ENCODE peak calls at places on chromosomes 13 and 19, in seven cellular contexts. A is epithelial cell of proximal tubule; C is neural crest cell; L is stomach; O is IMR-90; W is lower leg skin; N is CD4-positive, alpha-beta T cell. Z is an unnamed sample.

GRCh38 chr19:15332311-15332996 is at the start of gene BRD4:
- DNase-seq in A (no peak), O (peak; percentile 42), W (peak; percentile 93), N (peak; percentile 73), C (peak; percentile 75), L (peak; percentile 78), Z (peak; percentile 50)

GRCh38 chr13:47798906-47799305 is 202.2 kb downstream of the SUCLA2 start:
- DNase-seq in N (no peak), W (no peak), A (no peak), O (peak; percentile 21), L (no peak), C (no peak), Z (peak; percentile 51)

GRCh38 chr19:56837892-56838679 is 2.4 kb downstream of the PEG3 start:
- DNase-seq in O (no peak), W (peak; percentile 89), C (no peak), N (no peak), A (no peak), L (no peak), Z (peak; percentile 32)

GRCh38 chr19:13056052-13056660 is 46.5 kb downstream of the LYL1 start:
- DNase-seq in W (peak; percentile 96), L (peak; percentile 52), O (peak; percentile 71), N (no peak), A (no peak), C (no peak), Z (peak; percentile 78)

GRCh38 chr19:14798760-14799159 is 20.4 kb upstream of the ADGRE2 start:
- DNase-seq in O (no peak), L (no peak), N (no peak), C (no peak), W (no peak), A (no peak), Z (no peak)

GRCh38 chr13:100213576-100213975 is 124.7 kb downstream of the PCCA start:
- DNase-seq in L (no peak), W (no peak), N (no peak), A (no peak), O (peak; percentile 44), C (no peak), Z (no peak)

GRCh38 chr13:70203661-70204229 is 95.5 kb upstream of the KLHL1 start:
- DNase-seq in C (no peak), L (no peak), W (no peak), A (no peak), O (no peak), N (no peak), Z (no peak)

GRCh38 chr19:51439021-51439465 is 19.2 kb downstream of the SIGLEC8 start:
- DNase-seq in W (peak; percentile 58), N (peak; percentile 15), L (no peak), O (no peak), A (no peak), C (no peak), Z (peak; percentile 7)

GRCh38 chr13:43433691-43434121 is 353.1 kb downstream of the ENOX1 start:
- DNase-seq in W (no peak), L (no peak), C (no peak), N (no peak), O (no peak), A (no peak), Z (no peak)

GRCh38 chr19:45340232-45340898 is at the start of gene KLC3:
- DNase-seq in O (no peak), C (no peak), A (no peak), W (no peak), N (peak; percentile 22), L (peak; percentile 75), Z (no peak)

GRCh38 chr19:18208098-18208951 is 4.5 kb upstream of the RAB3A start:
- DNase-seq in L (no peak), N (peak; percentile 48), A (no peak), C (no peak), W (no peak), O (peak; percentile 94), Z (peak; percentile 84)

GRCh38 chr19:57664269-57665127 is 4.2 kb upstream of the ZSCAN4 start:
- DNase-seq in O (peak; percentile 31), W (no peak), N (no peak), C (peak; percentile 55), A (no peak), L (peak; percentile 31), Z (peak; percentile 66)

GRCh38 chr13:35469781-35470380 is 6.6 kb downstream of the MAB21L1 start:
- DNase-seq in O (no peak), A (no peak), W (no peak), N (no peak), C (no peak), L (no peak), Z (no peak)

GRCh38 chr13:32045963-32046785 is 14.6 kb downstream of the FRY start:
- DNase-seq in L (no peak), O (peak; percentile 56), A (peak; percentile 35), W (no peak), C (no peak), N (no peak), Z (peak; percentile 82)

GRCh38 chr19:56507446-56508281 is at the start of gene ZNF471:
- DNase-seq in L (peak; percentile 97), N (peak; percentile 79), O (peak; percentile 98), C (no peak), A (peak; percentile 70), W (peak; percentile 99), Z (peak; percentile 99)

GRCh38 chr13:79904581-79904980 is 423.6 kb downstream of the NDFIP2 start:
- DNase-seq in L (no peak), C (no peak), O (peak; percentile 8), W (no peak), A (peak; percentile 20), N (no peak), Z (no peak)

GRCh38 chr13:48954086-48954485 is 21.6 kb upstream of the FNDC3A start:
- DNase-seq in N (no peak), A (no peak), L (no peak), O (peak; percentile 51), W (no peak), C (no peak), Z (peak; percentile 65)

GRCh38 chr19:11737964-11738745 is 591 bp downstream of the ZNF823 start:
- DNase-seq in N (peak; percentile 22), A (peak; percentile 4), W (peak; percentile 91), O (peak; percentile 12), L (peak; percentile 82), C (no peak), Z (peak; percentile 22)

GRCh38 chr13:40026174-40026585 is 370.7 kb downstream of the COG6 start:
- DNase-seq in W (no peak), N (peak; percentile 6), L (no peak), O (peak; percentile 11), C (no peak), A (no peak), Z (no peak)

GRCh38 chr13:80132741-80133601 is 208.0 kb downstream of the SPRY2 start:
- DNase-seq in C (peak; percentile 23), L (peak; percentile 54), N (no peak), O (peak; percentile 62), W (peak; percentile 85), A (no peak), Z (peak; percentile 88)

GRCh38 chr13:98386632-98387031 is 190.3 kb downstream of the STK24 start:
- DNase-seq in C (no peak), N (no peak), O (no peak), A (no peak), W (no peak), L (no peak), Z (no peak)

GRCh38 chr13:56561327-56561726 is 579.4 kb upstream of the PRR20A start:
- DNase-seq in A (peak; percentile 10), O (no peak), W (no peak), N (no peak), C (no peak), L (no peak), Z (peak; percentile 35)

GRCh38 chr19:49746206-49746958 is 16.7 kb downstream of the TSKS start:
- DNase-seq in A (no peak), W (peak; percentile 88), N (peak; percentile 27), C (peak; percentile 16), L (peak; percentile 29), O (no peak), Z (peak; percentile 46)

GRCh38 chr13:80473695-80474094 is 132.8 kb upstream of the SPRY2 start:
- DNase-seq in W (no peak), O (peak; percentile 18), C (no peak), L (no peak), A (peak; percentile 47), N (no peak), Z (peak; percentile 71)

GRCh38 chr19:10286803-10287737 is at the start of gene ICAM4:
- DNase-seq in N (no peak), A (no peak), W (peak; percentile 91), O (peak; percentile 29), C (no peak), L (peak; percentile 81), Z (peak; percentile 74)

GRCh38 chr19:15534957-15535864 is 26.9 kb downstream of the CYP4F22 start:
- DNase-seq in C (no peak), A (no peak), O (no peak), L (no peak), W (no peak), N (no peak), Z (no peak)

GRCh38 chr13:108776650-108777049 is 147.2 kb downstream of the MYO16 start:
- DNase-seq in L (no peak), O (no peak), N (no peak), A (no peak), W (no peak), C (no peak), Z (no peak)

GRCh38 chr19:29248332-29248844 is 35.4 kb upstream of the UQCRFS1 start:
- DNase-seq in C (no peak), A (no peak), O (no peak), N (no peak), L (no peak), W (peak; percentile 45), Z (no peak)

GRCh38 chr13:38099751-38100150 is 230.2 kb upstream of the TRPC4 start:
- DNase-seq in O (no peak), W (no peak), N (no peak), C (no peak), L (no peak), A (no peak), Z (no peak)

GRCh38 chr19:42093505-42093904 is 17.5 kb downstream of the ZNF574 start:
- DNase-seq in A (no peak), N (no peak), C (no peak), O (no peak), W (no peak), L (no peak), Z (no peak)

GRCh38 chr13:73767747-73768315 is 366.4 kb downstream of the KLF12 start:
- DNase-seq in A (no peak), N (peak; percentile 35), L (no peak), W (no peak), O (no peak), C (peak; percentile 3), Z (no peak)
- TF ChIP-seq CTCF in A (peak; percentile 67), N (peak; percentile 23), L (no peak), W (no peak), O (peak; percentile 36), C (peak; percentile 56), Z (peak; percentile 47)

GRCh38 chr19:5889288-5889971 is 14.2 kb downstream of the NDUFA11 start:
- DNase-seq in A (no peak), L (no peak), W (no peak), N (no peak), O (peak; percentile 70), C (no peak), Z (no peak)
- TF ChIP-seq CTCF in A (no peak), L (no peak), W (no peak), N (no peak), O (no peak), C (no peak), Z (no peak)

GRCh38 chr13:54162069-54162468 is 1133.5 kb downstream of the OLFM4 start:
- DNase-seq in C (no peak), A (no peak), W (no peak), O (no peak), L (no peak), N (no peak), Z (no peak)
- TF ChIP-seq CTCF in C (peak; percentile 45), A (no peak), W (no peak), O (no peak), L (no peak), N (no peak), Z (no peak)

GRCh38 chr13:78806457-78806856 is 147.5 kb upstream of the OBI1 start:
- DNase-seq in N (no peak), C (no peak), W (no peak), L (no peak), O (no peak), A (no peak), Z (no peak)
- TF ChIP-seq CTCF in N (peak; percentile 11), C (peak; percentile 46), W (no peak), L (no peak), O (peak; percentile 18), A (peak; percentile 47), Z (peak; percentile 3)